ENCODE peak calls at places on chromosomes 7 and 10, in eight cellular contexts. One of them, this sample, is unnamed.
A peak's percentile ranks its signal among the peaks of the same experiment; 100 is the strongest.

GRCh38 chr7:99987846-99988245 is 12.0 kb upstream of the AZGP1 start:
- DNase-seq in activated CD4-positive, alpha-beta T cell treated with anti-CD3 and anti-CD28 coated beads for 24 hours: no peak
- DNase-seq in aorta: no peak
- DNase-seq in B cell: no peak
- DNase-seq in EL: no peak
- DNase-seq in activated CD4-positive, CD25-positive, alpha-beta regulatory T cell treated with anti-CD3 and anti-CD28 coated beads, Interleukin-2, amount 50 U/mL, for 72 hours: no peak
- DNase-seq in foreskin keratinocyte: no peak
- DNase-seq in IMR-90: no peak
- DNase-seq in this sample: no peak

GRCh38 chr10:107144490-107144889 is 20.0 kb downstream of the SORCS1 start:
- DNase-seq in activated CD4-positive, alpha-beta T cell treated with anti-CD3 and anti-CD28 coated beads for 24 hours: no peak
- DNase-seq in aorta: no peak
- DNase-seq in B cell: no peak
- DNase-seq in EL: no peak
- DNase-seq in activated CD4-positive, CD25-positive, alpha-beta regulatory T cell treated with anti-CD3 and anti-CD28 coated beads, Interleukin-2, amount 50 U/mL, for 72 hours: no peak
- DNase-seq in foreskin keratinocyte: no peak
- DNase-seq in IMR-90: no peak
- DNase-seq in this sample: no peak

GRCh38 chr10:87721781-87722180 is 62.1 kb downstream of the PAPSS2 start:
- DNase-seq in activated CD4-positive, alpha-beta T cell treated with anti-CD3 and anti-CD28 coated beads for 24 hours: no peak
- DNase-seq in aorta: no peak
- DNase-seq in B cell: no peak
- DNase-seq in EL: no peak
- DNase-seq in activated CD4-positive, CD25-positive, alpha-beta regulatory T cell treated with anti-CD3 and anti-CD28 coated beads, Interleukin-2, amount 50 U/mL, for 72 hours: no peak
- DNase-seq in foreskin keratinocyte: no peak
- DNase-seq in IMR-90: no peak
- DNase-seq in this sample: no peak

GRCh38 chr7:46032936-46033335 is 111.9 kb upstream of the IGFBP3 start:
- DNase-seq in activated CD4-positive, alpha-beta T cell treated with anti-CD3 and anti-CD28 coated beads for 24 hours: no peak
- DNase-seq in aorta: no peak
- DNase-seq in B cell: no peak
- DNase-seq in EL: peak; percentile 87
- DNase-seq in activated CD4-positive, CD25-positive, alpha-beta regulatory T cell treated with anti-CD3 and anti-CD28 coated beads, Interleukin-2, amount 50 U/mL, for 72 hours: no peak
- DNase-seq in foreskin keratinocyte: peak; percentile 55
- DNase-seq in IMR-90: peak; percentile 39
- DNase-seq in this sample: no peak

GRCh38 chr10:100528885-100529472 is 692 bp downstream of the NDUFB8 start:
- DNase-seq in activated CD4-positive, alpha-beta T cell treated with anti-CD3 and anti-CD28 coated beads for 24 hours: no peak
- DNase-seq in aorta: no peak
- DNase-seq in B cell: no peak
- DNase-seq in EL: no peak
- DNase-seq in activated CD4-positive, CD25-positive, alpha-beta regulatory T cell treated with anti-CD3 and anti-CD28 coated beads, Interleukin-2, amount 50 U/mL, for 72 hours: no peak
- DNase-seq in foreskin keratinocyte: no peak
- DNase-seq in IMR-90: no peak
- DNase-seq in this sample: peak; percentile 20

GRCh38 chr10:45160266-45160665 is 155.1 kb downstream of the OR13A1 start:
- DNase-seq in activated CD4-positive, alpha-beta T cell treated with anti-CD3 and anti-CD28 coated beads for 24 hours: no peak
- DNase-seq in aorta: no peak
- DNase-seq in B cell: no peak
- DNase-seq in EL: peak; percentile 62
- DNase-seq in activated CD4-positive, CD25-positive, alpha-beta regulatory T cell treated with anti-CD3 and anti-CD28 coated beads, Interleukin-2, amount 50 U/mL, for 72 hours: no peak
- DNase-seq in foreskin keratinocyte: peak; percentile 80
- DNase-seq in IMR-90: peak; percentile 73
- DNase-seq in this sample: no peak

GRCh38 chr10:86058964-86059363 is 307.6 kb downstream of the GRID1 start:
- DNase-seq in activated CD4-positive, alpha-beta T cell treated with anti-CD3 and anti-CD28 coated beads for 24 hours: no peak
- DNase-seq in aorta: no peak
- DNase-seq in B cell: peak; percentile 23
- DNase-seq in EL: no peak
- DNase-seq in activated CD4-positive, CD25-positive, alpha-beta regulatory T cell treated with anti-CD3 and anti-CD28 coated beads, Interleukin-2, amount 50 U/mL, for 72 hours: no peak
- DNase-seq in foreskin keratinocyte: no peak
- DNase-seq in IMR-90: no peak
- DNase-seq in this sample: no peak

GRCh38 chr7:37332218-37333016 is 116.2 kb downstream of the ELMO1 start:
- DNase-seq in activated CD4-positive, alpha-beta T cell treated with anti-CD3 and anti-CD28 coated beads for 24 hours: no peak
- DNase-seq in aorta: no peak
- DNase-seq in B cell: no peak
- DNase-seq in EL: no peak
- DNase-seq in activated CD4-positive, CD25-positive, alpha-beta regulatory T cell treated with anti-CD3 and anti-CD28 coated beads, Interleukin-2, amount 50 U/mL, for 72 hours: no peak
- DNase-seq in foreskin keratinocyte: no peak
- DNase-seq in IMR-90: no peak
- DNase-seq in this sample: no peak

GRCh38 chr10:126867567-126868365 is 37.5 kb upstream of the DOCK1 start:
- DNase-seq in activated CD4-positive, alpha-beta T cell treated with anti-CD3 and anti-CD28 coated beads for 24 hours: no peak
- DNase-seq in aorta: no peak
- DNase-seq in B cell: no peak
- DNase-seq in EL: peak; percentile 96
- DNase-seq in activated CD4-positive, CD25-positive, alpha-beta regulatory T cell treated with anti-CD3 and anti-CD28 coated beads, Interleukin-2, amount 50 U/mL, for 72 hours: no peak
- DNase-seq in foreskin keratinocyte: no peak
- DNase-seq in IMR-90: peak; percentile 79
- DNase-seq in this sample: no peak

GRCh38 chr7:149624006-149624405 is 126.4 kb upstream of the ZNF746 start:
- DNase-seq in activated CD4-positive, alpha-beta T cell treated with anti-CD3 and anti-CD28 coated beads for 24 hours: no peak
- DNase-seq in aorta: peak; percentile 51
- DNase-seq in B cell: peak; percentile 55
- DNase-seq in EL: peak; percentile 13
- DNase-seq in activated CD4-positive, CD25-positive, alpha-beta regulatory T cell treated with anti-CD3 and anti-CD28 coated beads, Interleukin-2, amount 50 U/mL, for 72 hours: peak; percentile 45
- DNase-seq in foreskin keratinocyte: peak; percentile 12
- DNase-seq in IMR-90: peak; percentile 11
- DNase-seq in this sample: peak; percentile 30

GRCh38 chr7:101378808-101379207 is 16.1 kb downstream of the COL26A1 start:
- DNase-seq in activated CD4-positive, alpha-beta T cell treated with anti-CD3 and anti-CD28 coated beads for 24 hours: no peak
- DNase-seq in aorta: no peak
- DNase-seq in B cell: no peak
- DNase-seq in EL: peak; percentile 38
- DNase-seq in activated CD4-positive, CD25-positive, alpha-beta regulatory T cell treated with anti-CD3 and anti-CD28 coated beads, Interleukin-2, amount 50 U/mL, for 72 hours: no peak
- DNase-seq in foreskin keratinocyte: no peak
- DNase-seq in IMR-90: no peak
- DNase-seq in this sample: no peak

GRCh38 chr10:67818323-67818722 is 19.7 kb downstream of the DNAJC12 start:
- DNase-seq in activated CD4-positive, alpha-beta T cell treated with anti-CD3 and anti-CD28 coated beads for 24 hours: no peak
- DNase-seq in aorta: no peak
- DNase-seq in B cell: no peak
- DNase-seq in EL: peak; percentile 45
- DNase-seq in activated CD4-positive, CD25-positive, alpha-beta regulatory T cell treated with anti-CD3 and anti-CD28 coated beads, Interleukin-2, amount 50 U/mL, for 72 hours: no peak
- DNase-seq in foreskin keratinocyte: peak; percentile 69
- DNase-seq in IMR-90: peak; percentile 44
- DNase-seq in this sample: no peak

GRCh38 chr7:88546808-88547207 is 212.7 kb upstream of the ZNF804B start:
- DNase-seq in activated CD4-positive, alpha-beta T cell treated with anti-CD3 and anti-CD28 coated beads for 24 hours: no peak
- DNase-seq in aorta: no peak
- DNase-seq in B cell: no peak
- DNase-seq in EL: peak; percentile 1
- DNase-seq in activated CD4-positive, CD25-positive, alpha-beta regulatory T cell treated with anti-CD3 and anti-CD28 coated beads, Interleukin-2, amount 50 U/mL, for 72 hours: no peak
- DNase-seq in foreskin keratinocyte: no peak
- DNase-seq in IMR-90: no peak
- DNase-seq in this sample: no peak

GRCh38 chr10:126476256-126476655 is 88.0 kb upstream of the ADAM12 start:
- DNase-seq in activated CD4-positive, alpha-beta T cell treated with anti-CD3 and anti-CD28 coated beads for 24 hours: no peak
- DNase-seq in aorta: no peak
- DNase-seq in B cell: no peak
- DNase-seq in EL: no peak
- DNase-seq in activated CD4-positive, CD25-positive, alpha-beta regulatory T cell treated with anti-CD3 and anti-CD28 coated beads, Interleukin-2, amount 50 U/mL, for 72 hours: no peak
- DNase-seq in foreskin keratinocyte: no peak
- DNase-seq in IMR-90: no peak
- DNase-seq in this sample: no peak

GRCh38 chr10:99080275-99080816 is 155.3 kb downstream of the HPSE2 start:
- DNase-seq in activated CD4-positive, alpha-beta T cell treated with anti-CD3 and anti-CD28 coated beads for 24 hours: no peak
- DNase-seq in aorta: no peak
- DNase-seq in B cell: no peak
- DNase-seq in EL: no peak
- DNase-seq in activated CD4-positive, CD25-positive, alpha-beta regulatory T cell treated with anti-CD3 and anti-CD28 coated beads, Interleukin-2, amount 50 U/mL, for 72 hours: no peak
- DNase-seq in foreskin keratinocyte: no peak
- DNase-seq in IMR-90: no peak
- DNase-seq in this sample: no peak

GRCh38 chr10:126705951-126706565 is 35.6 kb upstream of the C10orf90 start:
- DNase-seq in activated CD4-positive, alpha-beta T cell treated with anti-CD3 and anti-CD28 coated beads for 24 hours: no peak
- DNase-seq in aorta: no peak
- DNase-seq in B cell: no peak
- DNase-seq in EL: no peak
- DNase-seq in activated CD4-positive, CD25-positive, alpha-beta regulatory T cell treated with anti-CD3 and anti-CD28 coated beads, Interleukin-2, amount 50 U/mL, for 72 hours: no peak
- DNase-seq in foreskin keratinocyte: no peak
- DNase-seq in IMR-90: no peak
- DNase-seq in this sample: peak; percentile 21

GRCh38 chr10:114327537-114328277 is 76.6 kb downstream of the AFAP1L2 start:
- DNase-seq in activated CD4-positive, alpha-beta T cell treated with anti-CD3 and anti-CD28 coated beads for 24 hours: no peak
- DNase-seq in aorta: no peak
- DNase-seq in B cell: no peak
- DNase-seq in EL: no peak
- DNase-seq in activated CD4-positive, CD25-positive, alpha-beta regulatory T cell treated with anti-CD3 and anti-CD28 coated beads, Interleukin-2, amount 50 U/mL, for 72 hours: no peak
- DNase-seq in foreskin keratinocyte: no peak
- DNase-seq in IMR-90: no peak
- DNase-seq in this sample: no peak

GRCh38 chr10:122669842-122670241 is 29.8 kb downstream of the C10orf120 start:
- DNase-seq in activated CD4-positive, alpha-beta T cell treated with anti-CD3 and anti-CD28 coated beads for 24 hours: no peak
- DNase-seq in aorta: no peak
- DNase-seq in B cell: no peak
- DNase-seq in EL: no peak
- DNase-seq in activated CD4-positive, CD25-positive, alpha-beta regulatory T cell treated with anti-CD3 and anti-CD28 coated beads, Interleukin-2, amount 50 U/mL, for 72 hours: no peak
- DNase-seq in foreskin keratinocyte: no peak
- DNase-seq in IMR-90: no peak
- DNase-seq in this sample: no peak

GRCh38 chr10:89091501-89091900 is 100.9 kb downstream of the FAS start:
- DNase-seq in activated CD4-positive, alpha-beta T cell treated with anti-CD3 and anti-CD28 coated beads for 24 hours: no peak
- DNase-seq in aorta: no peak
- DNase-seq in B cell: no peak
- DNase-seq in EL: no peak
- DNase-seq in activated CD4-positive, CD25-positive, alpha-beta regulatory T cell treated with anti-CD3 and anti-CD28 coated beads, Interleukin-2, amount 50 U/mL, for 72 hours: no peak
- DNase-seq in foreskin keratinocyte: no peak
- DNase-seq in IMR-90: peak; percentile 39
- DNase-seq in this sample: no peak

GRCh38 chr10:12499066-12499465 is 149.7 kb downstream of the CAMK1D start:
- DNase-seq in activated CD4-positive, alpha-beta T cell treated with anti-CD3 and anti-CD28 coated beads for 24 hours: no peak
- DNase-seq in aorta: no peak
- DNase-seq in B cell: no peak
- DNase-seq in EL: no peak
- DNase-seq in activated CD4-positive, CD25-positive, alpha-beta regulatory T cell treated with anti-CD3 and anti-CD28 coated beads, Interleukin-2, amount 50 U/mL, for 72 hours: no peak
- DNase-seq in foreskin keratinocyte: no peak
- DNase-seq in IMR-90: peak; percentile 20
- DNase-seq in this sample: no peak

GRCh38 chr10:104267721-104268690 is 978 bp upstream of the GSTO2 start:
- DNase-seq in activated CD4-positive, alpha-beta T cell treated with anti-CD3 and anti-CD28 coated beads for 24 hours: peak; percentile 24
- DNase-seq in aorta: no peak
- DNase-seq in B cell: no peak
- DNase-seq in EL: no peak
- DNase-seq in activated CD4-positive, CD25-positive, alpha-beta regulatory T cell treated with anti-CD3 and anti-CD28 coated beads, Interleukin-2, amount 50 U/mL, for 72 hours: no peak
- DNase-seq in foreskin keratinocyte: no peak
- DNase-seq in IMR-90: no peak
- DNase-seq in this sample: no peak

GRCh38 chr10:10367277-10367676 is 650.4 kb upstream of the CELF2 start:
- DNase-seq in activated CD4-positive, alpha-beta T cell treated with anti-CD3 and anti-CD28 coated beads for 24 hours: no peak
- DNase-seq in aorta: no peak
- DNase-seq in B cell: no peak
- DNase-seq in EL: no peak
- DNase-seq in activated CD4-positive, CD25-positive, alpha-beta regulatory T cell treated with anti-CD3 and anti-CD28 coated beads, Interleukin-2, amount 50 U/mL, for 72 hours: no peak
- DNase-seq in foreskin keratinocyte: no peak
- DNase-seq in IMR-90: no peak
- DNase-seq in this sample: no peak

GRCh38 chr7:55534262-55534915 is 37.9 kb downstream of the VOPP1 start:
- DNase-seq in activated CD4-positive, alpha-beta T cell treated with anti-CD3 and anti-CD28 coated beads for 24 hours: peak; percentile 66
- DNase-seq in aorta: peak; percentile 81
- DNase-seq in B cell: peak; percentile 95
- DNase-seq in EL: peak; percentile 88
- DNase-seq in activated CD4-positive, CD25-positive, alpha-beta regulatory T cell treated with anti-CD3 and anti-CD28 coated beads, Interleukin-2, amount 50 U/mL, for 72 hours: peak; percentile 68
- DNase-seq in foreskin keratinocyte: peak; percentile 81
- DNase-seq in IMR-90: peak; percentile 81
- DNase-seq in this sample: no peak

GRCh38 chr7:157224627-157225026 is 85.9 kb downstream of the UBE3C start:
- DNase-seq in activated CD4-positive, alpha-beta T cell treated with anti-CD3 and anti-CD28 coated beads for 24 hours: no peak
- DNase-seq in aorta: no peak
- DNase-seq in B cell: no peak
- DNase-seq in EL: peak; percentile 16
- DNase-seq in activated CD4-positive, CD25-positive, alpha-beta regulatory T cell treated with anti-CD3 and anti-CD28 coated beads, Interleukin-2, amount 50 U/mL, for 72 hours: no peak
- DNase-seq in foreskin keratinocyte: no peak
- DNase-seq in IMR-90: peak; percentile 59
- DNase-seq in this sample: no peak

GRCh38 chr10:121041906-121042305 is 190.7 kb downstream of the WDR11 start:
- DNase-seq in activated CD4-positive, alpha-beta T cell treated with anti-CD3 and anti-CD28 coated beads for 24 hours: no peak
- DNase-seq in aorta: no peak
- DNase-seq in B cell: no peak
- DNase-seq in EL: no peak
- DNase-seq in activated CD4-positive, CD25-positive, alpha-beta regulatory T cell treated with anti-CD3 and anti-CD28 coated beads, Interleukin-2, amount 50 U/mL, for 72 hours: no peak
- DNase-seq in foreskin keratinocyte: peak; percentile 42
- DNase-seq in IMR-90: no peak
- DNase-seq in this sample: no peak

GRCh38 chr10:113071446-113071845 is 121.4 kb downstream of the TCF7L2 start:
- DNase-seq in activated CD4-positive, alpha-beta T cell treated with anti-CD3 and anti-CD28 coated beads for 24 hours: no peak
- DNase-seq in aorta: peak; percentile 77
- DNase-seq in B cell: no peak
- DNase-seq in EL: no peak
- DNase-seq in activated CD4-positive, CD25-positive, alpha-beta regulatory T cell treated with anti-CD3 and anti-CD28 coated beads, Interleukin-2, amount 50 U/mL, for 72 hours: no peak
- DNase-seq in foreskin keratinocyte: no peak
- DNase-seq in IMR-90: peak; percentile 55
- DNase-seq in this sample: peak; percentile 69

GRCh38 chr10:28938745-28939144 is 261.4 kb downstream of the BAMBI start:
- DNase-seq in activated CD4-positive, alpha-beta T cell treated with anti-CD3 and anti-CD28 coated beads for 24 hours: no peak
- DNase-seq in aorta: no peak
- DNase-seq in B cell: no peak
- DNase-seq in EL: peak; percentile 46
- DNase-seq in activated CD4-positive, CD25-positive, alpha-beta regulatory T cell treated with anti-CD3 and anti-CD28 coated beads, Interleukin-2, amount 50 U/mL, for 72 hours: no peak
- DNase-seq in foreskin keratinocyte: no peak
- DNase-seq in IMR-90: peak; percentile 71
- DNase-seq in this sample: no peak

GRCh38 chr10:59668081-59668480 is 41.6 kb downstream of the SLC16A9 start:
- DNase-seq in activated CD4-positive, alpha-beta T cell treated with anti-CD3 and anti-CD28 coated beads for 24 hours: no peak
- DNase-seq in aorta: no peak
- DNase-seq in B cell: no peak
- DNase-seq in EL: no peak
- DNase-seq in activated CD4-positive, CD25-positive, alpha-beta regulatory T cell treated with anti-CD3 and anti-CD28 coated beads, Interleukin-2, amount 50 U/mL, for 72 hours: no peak
- DNase-seq in foreskin keratinocyte: no peak
- DNase-seq in IMR-90: no peak
- DNase-seq in this sample: no peak

GRCh38 chr10:91191581-91191919 is 28.9 kb upstream of the PCGF5 start:
- DNase-seq in activated CD4-positive, alpha-beta T cell treated with anti-CD3 and anti-CD28 coated beads for 24 hours: no peak
- DNase-seq in aorta: no peak
- DNase-seq in B cell: no peak
- DNase-seq in EL: no peak
- DNase-seq in activated CD4-positive, CD25-positive, alpha-beta regulatory T cell treated with anti-CD3 and anti-CD28 coated beads, Interleukin-2, amount 50 U/mL, for 72 hours: no peak
- DNase-seq in foreskin keratinocyte: no peak
- DNase-seq in IMR-90: no peak
- DNase-seq in this sample: no peak

GRCh38 chr7:128000854-128001265 is 30.4 kb downstream of the LRRC4 start:
- DNase-seq in activated CD4-positive, alpha-beta T cell treated with anti-CD3 and anti-CD28 coated beads for 24 hours: no peak
- DNase-seq in aorta: no peak
- DNase-seq in B cell: no peak
- DNase-seq in EL: no peak
- DNase-seq in activated CD4-positive, CD25-positive, alpha-beta regulatory T cell treated with anti-CD3 and anti-CD28 coated beads, Interleukin-2, amount 50 U/mL, for 72 hours: no peak
- DNase-seq in foreskin keratinocyte: no peak
- DNase-seq in IMR-90: no peak
- DNase-seq in this sample: no peak

GRCh38 chr10:25177754-25178135 is 2.9 kb downstream of the GPR158 start:
- DNase-seq in activated CD4-positive, alpha-beta T cell treated with anti-CD3 and anti-CD28 coated beads for 24 hours: no peak
- DNase-seq in aorta: no peak
- DNase-seq in B cell: no peak
- DNase-seq in EL: no peak
- DNase-seq in activated CD4-positive, CD25-positive, alpha-beta regulatory T cell treated with anti-CD3 and anti-CD28 coated beads, Interleukin-2, amount 50 U/mL, for 72 hours: no peak
- DNase-seq in foreskin keratinocyte: no peak
- DNase-seq in IMR-90: no peak
- DNase-seq in this sample: no peak

GRCh38 chr7:66423729-66424128 is 205.0 kb upstream of the KCTD7 start:
- DNase-seq in activated CD4-positive, alpha-beta T cell treated with anti-CD3 and anti-CD28 coated beads for 24 hours: no peak
- DNase-seq in aorta: no peak
- DNase-seq in B cell: no peak
- DNase-seq in EL: no peak
- DNase-seq in activated CD4-positive, CD25-positive, alpha-beta regulatory T cell treated with anti-CD3 and anti-CD28 coated beads, Interleukin-2, amount 50 U/mL, for 72 hours: no peak
- DNase-seq in foreskin keratinocyte: no peak
- DNase-seq in IMR-90: no peak
- DNase-seq in this sample: no peak

This sample was measured in adrenal gland.